ENCODE peak calls at places on chromosomes 2 and 18, in eight cellular contexts. O is colonic mucosa; K is sigmoid colon; A is cardiac muscle cell; L is AG04450; T is heart left ventricle; D is CD4-positive, alpha-beta memory T cell; G is CD4-positive, alpha-beta T cell. E is an unnamed sample.

GRCh38 chr18:48924621-48925601 is 25.9 kb downstream of the SMAD7 start:
- DNase-seq in O (peak), K (no peak), A (no peak), L (no peak), T (no peak), D (peak), G (no peak), E (no peak)

GRCh38 chr2:10062931-10063365 is 17.3 kb downstream of the CYS1 start:
- DNase-seq in O (no peak), K (no peak), A (no peak), L (no peak), T (no peak), D (no peak), G (no peak), E (no peak)

GRCh38 chr2:62038980-62039771 is 133.7 kb downstream of the COMMD1 start:
- DNase-seq in O (no peak), K (no peak), A (no peak), L (no peak), T (no peak), D (no peak), G (no peak), E (no peak)

GRCh38 chr2:72136349-72136748 is 11.3 kb downstream of the CYP26B1 start:
- DNase-seq in O (no peak), K (no peak), A (no peak), L (no peak), T (no peak), D (no peak), G (no peak), E (peak)

GRCh38 chr2:154375625-154376020 is 322.9 kb upstream of the KCNJ3 start:
- DNase-seq in O (no peak), K (no peak), A (peak), L (no peak), T (no peak), D (no peak), G (no peak), E (no peak)

GRCh38 chr18:32200766-32201165 is 10.9 kb downstream of the MEP1B start:
- DNase-seq in O (peak), K (no peak), A (no peak), L (no peak), T (no peak), D (no peak), G (no peak), E (no peak)

GRCh38 chr18:70154591-70155194 is 50.8 kb downstream of the RTTN start:
- DNase-seq in O (no peak), K (no peak), A (no peak), L (peak), T (no peak), D (no peak), G (no peak), E (no peak)

GRCh38 chr2:74235041-74235440 is 36.6 kb downstream of the MTHFD2 start:
- DNase-seq in O (no peak), K (no peak), A (no peak), L (no peak), T (no peak), D (no peak), G (no peak), E (no peak)

GRCh38 chr2:219571311-219572236 is at the start of gene OBSL1:
- DNase-seq in O (peak), K (peak), A (peak), L (no peak), T (peak), D (no peak), G (no peak), E (no peak)

GRCh38 chr2:60364441-60364840 is 189.0 kb downstream of the BCL11A start:
- DNase-seq in O (peak), K (no peak), A (no peak), L (no peak), T (no peak), D (no peak), G (no peak), E (no peak)
- H3K27ac ChIP-seq in O (no peak), K (no peak), A (no peak), L (no peak), T (no peak), D (no peak), G (no peak), E (no peak)

GRCh38 chr2:1995584-1995983 is 251.3 kb upstream of the PXDN start:
- DNase-seq in O (no peak), K (no peak), A (no peak), L (no peak), T (no peak), D (no peak), G (no peak), E (no peak)
- H3K27ac ChIP-seq in O (no peak), K (no peak), A (no peak), L (no peak), T (no peak), D (no peak), G (no peak), E (peak)

DNA sequence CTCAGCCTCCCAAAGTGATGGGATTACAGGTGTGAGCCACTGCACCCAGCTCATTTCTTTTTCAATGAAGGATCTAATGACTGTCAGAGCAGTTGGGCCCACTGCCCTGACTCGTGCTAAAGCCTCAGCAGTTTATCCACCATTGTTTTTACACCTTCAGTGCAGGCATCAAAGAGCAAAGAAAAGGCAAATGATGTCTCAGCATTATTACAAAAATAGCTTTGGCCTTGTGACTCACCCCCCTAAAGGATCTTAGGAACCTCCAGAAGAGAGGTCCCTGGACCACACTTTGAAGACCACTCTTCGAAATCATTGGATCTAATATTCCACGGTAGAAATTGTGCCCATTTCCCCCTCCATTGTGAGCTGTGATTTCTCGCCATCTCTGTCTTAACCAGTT is 21.3 kb downstream of the MLPH start:
- DNase-seq in O (no peak), K (no peak), A (no peak), L (no peak), T (no peak), D (no peak), G (no peak), E (no peak)
- H3K27ac ChIP-seq in O (no peak), K (no peak), A (no peak), L (no peak), T (no peak), D (no peak), G (no peak), E (no peak)

GRCh38 chr2:217889656-217890055 is 113.1 kb downstream of the TNS1 start:
- DNase-seq in O (no peak), K (no peak), A (no peak), L (no peak), T (no peak), D (no peak), G (no peak), E (no peak)

GRCh38 chr2:217890445-217890844 is 112.3 kb downstream of the TNS1 start:
- DNase-seq in O (no peak), K (peak), A (peak), L (peak), T (no peak), D (no peak), G (no peak), E (no peak)

GRCh38 chr2:217887841-217888665 is 114.7 kb downstream of the TNS1 start:
- DNase-seq in O (no peak), K (no peak), A (no peak), L (no peak), T (peak), D (no peak), G (no peak), E (no peak)

GRCh38 chr2:217884985-217885384 is 117.8 kb downstream of the TNS1 start:
- DNase-seq in O (no peak), K (no peak), A (no peak), L (no peak), T (no peak), D (no peak), G (no peak), E (no peak)

GRCh38 chr2:217886720-217887309 is 116.0 kb downstream of the TNS1 start:
- DNase-seq in O (peak), K (peak), A (peak), L (peak), T (peak), D (peak), G (peak), E (peak)
- H3K27ac ChIP-seq in O (no peak), K (peak), A (no peak), L (no peak), T (peak), D (no peak), G (no peak), E (no peak)

GRCh38 chr18:58860747-58861224 is 3.9 kb upstream of the ZNF532 start:
- DNase-seq in O (no peak), K (no peak), A (no peak), L (no peak), T (no peak), D (no peak), G (no peak), E (no peak)
- H3K27ac ChIP-seq in O (peak), K (peak), A (peak), L (no peak), T (no peak), D (no peak), G (no peak), E (peak)